ENCODE peak calls at places on chromosomes 1 and 21, in five cellular contexts. One of them, this sample, is unnamed.

GRCh38 chr1:209583408-209583807 is at the start of gene CAMK1G:
- DNase-seq in adipocyte: peak; percentile 61
- DNase-seq in astrocyte: peak; percentile 53
- DNase-seq in endodermal cell: peak; percentile 84
- DNase-seq in neuronal stem cell: peak; percentile 78
- DNase-seq in this sample: peak; percentile 88

GRCh38 chr1:29868944-29869343 is 632.6 kb downstream of the PTPRU start:
- DNase-seq in astrocyte: no peak
- DNase-seq in neuronal stem cell: no peak
- DNase-seq in adipocyte: no peak
- DNase-seq in endodermal cell: no peak
- DNase-seq in this sample: no peak

GRCh38 chr1:54461731-54462596 is 55.8 kb upstream of the SSBP3 start:
- DNase-seq in astrocyte: no peak
- DNase-seq in endodermal cell: no peak
- DNase-seq in adipocyte: no peak
- DNase-seq in neuronal stem cell: no peak
- DNase-seq in this sample: no peak

GRCh38 chr1:22291926-22292788 is 149.3 kb upstream of the WNT4 start:
- DNase-seq in astrocyte: no peak
- DNase-seq in adipocyte: no peak
- DNase-seq in neuronal stem cell: no peak
- DNase-seq in endodermal cell: no peak
- DNase-seq in this sample: no peak

GRCh38 chr1:244341455-244342450 is 110.0 kb downstream of the ADSS2 start:
- DNase-seq in astrocyte: peak; percentile 49
- DNase-seq in adipocyte: no peak
- DNase-seq in neuronal stem cell: no peak
- DNase-seq in endodermal cell: peak; percentile 89
- DNase-seq in this sample: peak; percentile 51

GRCh38 chr1:73604739-73605138 is 593.2 kb downstream of the LRRIQ3 start:
- DNase-seq in adipocyte: no peak
- DNase-seq in neuronal stem cell: no peak
- DNase-seq in astrocyte: peak; percentile 24
- DNase-seq in endodermal cell: no peak
- DNase-seq in this sample: no peak

GRCh38 chr1:41806472-41807155 is 112.1 kb downstream of the HIVEP3 start:
- DNase-seq in astrocyte: no peak
- DNase-seq in adipocyte: no peak
- DNase-seq in endodermal cell: no peak
- DNase-seq in neuronal stem cell: no peak
- DNase-seq in this sample: no peak

GRCh38 chr1:912740-913301 is 10.9 kb upstream of the SAMD11 start:
- DNase-seq in endodermal cell: peak; percentile 83
- DNase-seq in astrocyte: no peak
- DNase-seq in neuronal stem cell: no peak
- DNase-seq in adipocyte: no peak
- DNase-seq in this sample: peak; percentile 55

GRCh38 chr1:2257245-2257627 is 29.1 kb downstream of the SKI start:
- DNase-seq in adipocyte: no peak
- DNase-seq in astrocyte: peak; percentile 62
- DNase-seq in endodermal cell: no peak
- DNase-seq in neuronal stem cell: no peak
- DNase-seq in this sample: peak; percentile 56

GRCh38 chr1:200029035-200029623 is 1.6 kb downstream of the NR5A2 start:
- DNase-seq in neuronal stem cell: peak; percentile 51
- DNase-seq in astrocyte: no peak
- DNase-seq in adipocyte: peak; percentile 81
- DNase-seq in endodermal cell: peak; percentile 76
- DNase-seq in this sample: peak; percentile 81

GRCh38 chr1:156149374-156150106 is 3.8 kb upstream of the SEMA4A start:
- DNase-seq in endodermal cell: peak; percentile 96
- DNase-seq in neuronal stem cell: no peak
- DNase-seq in astrocyte: no peak
- DNase-seq in adipocyte: no peak
- DNase-seq in this sample: peak; percentile 87

GRCh38 chr1:107920578-107920977 is 44.4 kb downstream of the VAV3 start:
- DNase-seq in neuronal stem cell: no peak
- DNase-seq in endodermal cell: no peak
- DNase-seq in adipocyte: no peak
- DNase-seq in astrocyte: no peak
- DNase-seq in this sample: no peak

GRCh38 chr1:232212248-232212647 is 417.7 kb downstream of the SIPA1L2 start:
- DNase-seq in adipocyte: no peak
- DNase-seq in neuronal stem cell: peak; percentile 32
- DNase-seq in endodermal cell: peak; percentile 8
- DNase-seq in astrocyte: no peak
- DNase-seq in this sample: peak; percentile 59

GRCh38 chr1:228321895-228322294 is 84.7 kb downstream of the TRIM11 start:
- DNase-seq in astrocyte: no peak
- DNase-seq in adipocyte: no peak
- DNase-seq in endodermal cell: no peak
- DNase-seq in neuronal stem cell: no peak
- DNase-seq in this sample: no peak

GRCh38 chr1:47940779-47941178 is 56.4 kb downstream of the TRABD2B start:
- DNase-seq in adipocyte: peak; percentile 10
- DNase-seq in astrocyte: peak; percentile 10
- DNase-seq in neuronal stem cell: no peak
- DNase-seq in endodermal cell: no peak
- DNase-seq in this sample: no peak

GRCh38 chr1:171486048-171486519 is 754 bp downstream of the PRRC2C start:
- DNase-seq in astrocyte: peak; percentile 79
- DNase-seq in neuronal stem cell: peak; percentile 42
- DNase-seq in endodermal cell: peak; percentile 80
- DNase-seq in adipocyte: peak; percentile 66
- DNase-seq in this sample: no peak

GRCh38 chr1:3684031-3684430 is 31.7 kb downstream of the TP73 start:
- DNase-seq in adipocyte: no peak
- DNase-seq in astrocyte: no peak
- DNase-seq in endodermal cell: peak; percentile 93
- DNase-seq in neuronal stem cell: peak; percentile 51
- DNase-seq in this sample: peak; percentile 87

GRCh38 chr1:192512426-192513125 is 63.0 kb upstream of the RGS1 start:
- DNase-seq in neuronal stem cell: no peak
- DNase-seq in adipocyte: no peak
- DNase-seq in astrocyte: peak; percentile 57
- DNase-seq in endodermal cell: no peak
- DNase-seq in this sample: no peak

GRCh38 chr1:44674113-44675000 is at the start of the genes ARMH1 and TMEM53:
- DNase-seq in endodermal cell: peak; percentile 100
- DNase-seq in neuronal stem cell: peak; percentile 98
- DNase-seq in astrocyte: peak; percentile 97
- DNase-seq in adipocyte: peak; percentile 100
- DNase-seq in this sample: peak; percentile 100

GRCh38 chr1:18120638-18121037 is 13.0 kb downstream of the IGSF21 start:
- DNase-seq in endodermal cell: no peak
- DNase-seq in adipocyte: no peak
- DNase-seq in neuronal stem cell: no peak
- DNase-seq in astrocyte: no peak
- DNase-seq in this sample: no peak

GRCh38 chr1:25573591-25573930 is 30.2 kb downstream of the LDLRAP1 start:
- DNase-seq in astrocyte: no peak
- DNase-seq in endodermal cell: peak; percentile 54
- DNase-seq in adipocyte: no peak
- DNase-seq in neuronal stem cell: no peak
- DNase-seq in this sample: no peak

GRCh38 chr1:162443906-162444305 is 32.0 kb upstream of the SH2D1B start:
- DNase-seq in adipocyte: no peak
- DNase-seq in neuronal stem cell: no peak
- DNase-seq in astrocyte: no peak
- DNase-seq in endodermal cell: peak; percentile 65
- DNase-seq in this sample: no peak

GRCh38 chr1:119715542-119715941 is 3.8 kb downstream of the PHGDH start:
- DNase-seq in astrocyte: peak; percentile 6
- DNase-seq in adipocyte: no peak
- DNase-seq in endodermal cell: peak; percentile 59
- DNase-seq in neuronal stem cell: no peak
- DNase-seq in this sample: no peak

GRCh38 chr1:95002657-95003432 is 69.9 kb downstream of the ALG14 start:
- DNase-seq in neuronal stem cell: no peak
- DNase-seq in adipocyte: peak; percentile 55
- DNase-seq in endodermal cell: no peak
- DNase-seq in astrocyte: no peak
- DNase-seq in this sample: no peak

GRCh38 chr1:37124501-37124900 is 90.2 kb upstream of the GRIK3 start:
- DNase-seq in neuronal stem cell: no peak
- DNase-seq in astrocyte: no peak
- DNase-seq in adipocyte: no peak
- DNase-seq in endodermal cell: no peak
- DNase-seq in this sample: no peak

GRCh38 chr1:166910396-166910994 is 34.4 kb upstream of the TADA1 start:
- DNase-seq in neuronal stem cell: peak; percentile 54
- DNase-seq in astrocyte: peak; percentile 91
- DNase-seq in endodermal cell: peak; percentile 89
- DNase-seq in adipocyte: peak; percentile 67
- DNase-seq in this sample: peak; percentile 84

GRCh38 chr1:58982259-58982998 is 198.6 kb upstream of the JUN start:
- DNase-seq in astrocyte: no peak
- DNase-seq in adipocyte: no peak
- DNase-seq in neuronal stem cell: no peak
- DNase-seq in endodermal cell: peak; percentile 89
- DNase-seq in this sample: peak; percentile 22

GRCh38 chr1:150807674-150808073 is 386 bp downstream of the CTSK start:
- DNase-seq in endodermal cell: no peak
- DNase-seq in adipocyte: peak; percentile 39
- DNase-seq in neuronal stem cell: no peak
- DNase-seq in astrocyte: no peak
- DNase-seq in this sample: no peak

GRCh38 chr1:150553392-150554085 is 4.3 kb downstream of the ADAMTSL4 start:
- DNase-seq in endodermal cell: no peak
- DNase-seq in neuronal stem cell: no peak
- DNase-seq in astrocyte: no peak
- DNase-seq in adipocyte: no peak
- DNase-seq in this sample: no peak

GRCh38 chr1:192601145-192602048 is 25.8 kb downstream of the RGS1 start:
- DNase-seq in adipocyte: no peak
- DNase-seq in astrocyte: peak; percentile 39
- DNase-seq in neuronal stem cell: no peak
- DNase-seq in endodermal cell: no peak
- DNase-seq in this sample: no peak

GRCh38 chr1:227774721-227775665 is 39.8 kb downstream of the SNAP47 start:
- DNase-seq in adipocyte: no peak
- DNase-seq in astrocyte: peak; percentile 83
- DNase-seq in neuronal stem cell: no peak
- DNase-seq in endodermal cell: peak; percentile 44
- DNase-seq in this sample: no peak

GRCh38 chr1:70034403-70034802 is 171.0 kb downstream of the LRRC40 start:
- DNase-seq in astrocyte: peak; percentile 51
- DNase-seq in neuronal stem cell: peak; percentile 31
- DNase-seq in adipocyte: peak; percentile 52
- DNase-seq in endodermal cell: peak; percentile 82
- DNase-seq in this sample: peak; percentile 74

GRCh38 chr21:41979335-41979734 is 25.5 kb upstream of the C2CD2 start:
- DNase-seq in astrocyte: no peak
- DNase-seq in neuronal stem cell: no peak
- DNase-seq in adipocyte: no peak
- DNase-seq in endodermal cell: no peak
- DNase-seq in this sample: no peak

GRCh38 chr1:217569021-217569420 is 61.9 kb downstream of the GPATCH2 start:
- DNase-seq in neuronal stem cell: no peak
- DNase-seq in astrocyte: no peak
- DNase-seq in adipocyte: no peak
- DNase-seq in endodermal cell: no peak
- DNase-seq in this sample: no peak

GRCh38 chr1:234619071-234619480 is 9.1 kb upstream of the IRF2BP2 start:
- DNase-seq in neuronal stem cell: no peak
- DNase-seq in adipocyte: no peak
- DNase-seq in endodermal cell: no peak
- DNase-seq in astrocyte: peak; percentile 70
- DNase-seq in this sample: no peak

GRCh38 chr1:234617135-234617985 is 7.4 kb upstream of the IRF2BP2 start:
- DNase-seq in adipocyte: peak; percentile 52
- DNase-seq in neuronal stem cell: no peak
- DNase-seq in astrocyte: peak; percentile 77
- DNase-seq in endodermal cell: no peak
- DNase-seq in this sample: no peak

GRCh38 chr1:234618726-234619049 is 8.7 kb upstream of the IRF2BP2 start:
- DNase-seq in astrocyte: no peak
- DNase-seq in endodermal cell: no peak
- DNase-seq in adipocyte: no peak
- DNase-seq in neuronal stem cell: no peak
- DNase-seq in this sample: no peak

GRCh38 chr1:234616644-234617043 is 6.7 kb upstream of the IRF2BP2 start:
- DNase-seq in astrocyte: peak; percentile 65
- DNase-seq in neuronal stem cell: no peak
- DNase-seq in endodermal cell: no peak
- DNase-seq in adipocyte: peak; percentile 45
- DNase-seq in this sample: no peak

GRCh38 chr1:234617986-234618725 is 8.2 kb upstream of the IRF2BP2 start:
- DNase-seq in adipocyte: peak; percentile 88
- DNase-seq in astrocyte: peak; percentile 91
- DNase-seq in neuronal stem cell: peak; percentile 33
- DNase-seq in endodermal cell: no peak
- DNase-seq in this sample: peak; percentile 51
- H3K9ac ChIP-seq in adipocyte: peak overlapping the region; percentile 85
- H3K9ac ChIP-seq in astrocyte: peak overlapping the region; percentile 78
- H3K9ac ChIP-seq in neuronal stem cell: no peak overlapping the region
- H3K9ac ChIP-seq in endodermal cell: no peak overlapping the region
- H3K9ac ChIP-seq in this sample: no peak overlapping the region

GRCh38 chr1:239912471-239912870 is 179.2 kb upstream of the FMN2 start:
- DNase-seq in adipocyte: peak; percentile 71
- DNase-seq in astrocyte: no peak
- DNase-seq in neuronal stem cell: no peak
- DNase-seq in endodermal cell: no peak
- DNase-seq in this sample: no peak

GRCh38 chr1:239914827-239915231 is 176.9 kb upstream of the FMN2 start:
- DNase-seq in astrocyte: peak; percentile 86
- DNase-seq in adipocyte: peak; percentile 82
- DNase-seq in endodermal cell: no peak
- DNase-seq in neuronal stem cell: no peak
- DNase-seq in this sample: no peak

GRCh38 chr1:239909894-239910293 is 181.8 kb upstream of the FMN2 start:
- DNase-seq in astrocyte: peak; percentile 37
- DNase-seq in endodermal cell: no peak
- DNase-seq in neuronal stem cell: no peak
- DNase-seq in adipocyte: peak; percentile 89
- DNase-seq in this sample: peak; percentile 46

GRCh38 chr1:239918633-239919032 is 173.1 kb upstream of the FMN2 start:
- DNase-seq in adipocyte: no peak
- DNase-seq in neuronal stem cell: no peak
- DNase-seq in astrocyte: no peak
- DNase-seq in endodermal cell: no peak
- DNase-seq in this sample: no peak

GRCh38 chr1:239913141-239913585 is 178.5 kb upstream of the FMN2 start:
- DNase-seq in neuronal stem cell: no peak
- DNase-seq in endodermal cell: no peak
- DNase-seq in adipocyte: no peak
- DNase-seq in astrocyte: no peak
- DNase-seq in this sample: no peak
- H3K9ac ChIP-seq in neuronal stem cell: no peak overlapping the region
- H3K9ac ChIP-seq in endodermal cell: no peak overlapping the region
- H3K9ac ChIP-seq in adipocyte: no peak overlapping the region
- H3K9ac ChIP-seq in astrocyte: no peak overlapping the region
- H3K9ac ChIP-seq in this sample: no peak overlapping the region

GRCh38 chr21:15121655-15122120 is 56.9 kb upstream of the NRIP1 start:
- DNase-seq in astrocyte: peak; percentile 51
- DNase-seq in neuronal stem cell: no peak
- DNase-seq in adipocyte: peak; percentile 14
- DNase-seq in endodermal cell: peak; percentile 48
- DNase-seq in this sample: no peak
- H3K9ac ChIP-seq in astrocyte: no peak overlapping the region
- H3K9ac ChIP-seq in neuronal stem cell: no peak overlapping the region
- H3K9ac ChIP-seq in adipocyte: peak overlapping the region; percentile 51
- H3K9ac ChIP-seq in endodermal cell: no peak overlapping the region
- H3K9ac ChIP-seq in this sample: no peak overlapping the region

GRCh38 chr1:39128126-39128525 is 76.4 kb upstream of the MACF1 start:
- DNase-seq in astrocyte: no peak
- DNase-seq in endodermal cell: no peak
- DNase-seq in neuronal stem cell: no peak
- DNase-seq in adipocyte: no peak
- DNase-seq in this sample: no peak
- H3K9ac ChIP-seq in astrocyte: no peak overlapping the region
- H3K9ac ChIP-seq in endodermal cell: no peak overlapping the region
- H3K9ac ChIP-seq in neuronal stem cell: no peak overlapping the region
- H3K9ac ChIP-seq in adipocyte: no peak overlapping the region
- H3K9ac ChIP-seq in this sample: no peak overlapping the region